ENCODE peak calls at places on chromosomes 7 and 10, in four cellular contexts. D is GM12892, W is HepG2, O is H1. Y is an unnamed sample.

GRCh38 chr7:116236020-116236630 is 25.8 kb downstream of the TES start:
- DNase-seq in D (no peak), W (peak; percentile 51), O (no peak), Y (no peak)

GRCh38 chr10:48703776-48704555 is 19.3 kb downstream of the WDFY4 start:
- DNase-seq in D (no peak), W (no peak), O (no peak), Y (no peak)

GRCh38 chr7:139108256-139109187 is 998 bp downstream of the ZC3HAV1 start:
- DNase-seq in D (no peak), W (no peak), O (no peak), Y (no peak)

GRCh38 chr7:21507627-21508343 is 35.1 kb upstream of the DNAH11 start:
- DNase-seq in D (no peak), W (peak; percentile 34), O (peak; percentile 10), Y (no peak)

GRCh38 chr7:134763960-134764359 is 15.5 kb upstream of the CALD1 start:
- DNase-seq in D (no peak), W (no peak), O (no peak), Y (no peak)

GRCh38 chr10:24272374-24272773 is 63.4 kb downstream of the KIAA1217 start:
- DNase-seq in D (no peak), W (peak; percentile 6), O (no peak), Y (no peak)

GRCh38 chr7:30800785-30801252 is 29.6 kb downstream of the MINDY4 start:
- DNase-seq in D (peak; percentile 46), W (peak; percentile 34), O (peak; percentile 21), Y (peak; percentile 47)

GRCh38 chr7:50528266-50529092 is 36.7 kb downstream of the DDC start:
- DNase-seq in D (no peak), W (peak; percentile 83), O (no peak), Y (no peak)

GRCh38 chr7:129779602-129780256 is 168.2 kb downstream of the NRF1 start:
- DNase-seq in D (peak; percentile 68), W (peak; percentile 61), O (no peak), Y (peak; percentile 71)

GRCh38 chr10:17290226-17290625 is 62.2 kb downstream of the VIM start:
- DNase-seq in D (no peak), W (no peak), O (no peak), Y (no peak)

GRCh38 chr10:114708717-114709352 is 50.8 kb upstream of the ABLIM1 start:
- DNase-seq in D (no peak), W (peak; percentile 13), O (no peak), Y (no peak)

GRCh38 chr7:29806793-29807178 is 478 bp downstream of the WIPF3 start:
- DNase-seq in D (no peak), W (no peak), O (no peak), Y (no peak)

GRCh38 chr7:80722596-80723141 is 84.2 kb downstream of the CD36 start:
- DNase-seq in D (no peak), W (peak; percentile 45), O (peak; percentile 43), Y (no peak)

GRCh38 chr7:12911053-12911452 is 223.6 kb downstream of the ARL4A start:
- DNase-seq in D (no peak), W (no peak), O (no peak), Y (no peak)

GRCh38 chr7:23603632-23604295 is 6.6 kb downstream of the CCDC126 start:
- DNase-seq in D (no peak), W (no peak), O (no peak), Y (no peak)

GRCh38 chr10:4353964-4354363 is 472.0 kb upstream of the AKR1E2 start:
- DNase-seq in D (no peak), W (no peak), O (no peak), Y (no peak)

GRCh38 chr7:34136698-34137097 is 231.4 kb downstream of the BMPER start:
- DNase-seq in D (no peak), W (no peak), O (no peak), Y (no peak)

GRCh38 chr10:18144928-18145327 is 4.7 kb downstream of the CACNB2 start:
- DNase-seq in D (no peak), W (no peak), O (no peak), Y (no peak)

GRCh38 chr7:18610331-18610948 is 114.9 kb downstream of the HDAC9 start:
- DNase-seq in D (no peak), W (peak; percentile 27), O (peak; percentile 3), Y (no peak)

GRCh38 chr10:125057158-125058001 is 103.0 kb downstream of the CTBP2 start:
- DNase-seq in D (no peak), W (no peak), O (no peak), Y (no peak)

GRCh38 chr10:95474228-95475002 is 86.8 kb downstream of the SORBS1 start:
- DNase-seq in D (no peak), W (peak; percentile 29), O (no peak), Y (no peak)

GRCh38 chr7:44727346-44728262 is 21.0 kb upstream of the ZMIZ2 start:
- DNase-seq in D (no peak), W (no peak), O (no peak), Y (no peak)

GRCh38 chr7:23347682-23348180 is 48.6 kb downstream of the MALSU1 start:
- DNase-seq in D (no peak), W (no peak), O (no peak), Y (no peak)

GRCh38 chr7:27099839-27100225 is 2.7 kb downstream of the HOXA2 start:
- DNase-seq in D (no peak), W (no peak), O (no peak), Y (no peak)

GRCh38 chr7:98163704-98164478 is 47.3 kb upstream of the BHLHA15 start:
- DNase-seq in D (no peak), W (no peak), O (no peak), Y (no peak)

GRCh38 chr7:106542550-106543220 is 118.3 kb downstream of the CCDC71L start:
- DNase-seq in D (peak; percentile 26), W (peak; percentile 48), O (peak; percentile 38), Y (peak; percentile 28)

GRCh38 chr10:97139651-97140283 is 46.0 kb downstream of the SLIT1 start:
- DNase-seq in D (no peak), W (no peak), O (no peak), Y (no peak)

GRCh38 chr7:572013-572667 is 52.5 kb upstream of the PDGFA start:
- DNase-seq in D (no peak), W (no peak), O (no peak), Y (no peak)

GRCh38 chr10:59027975-59028640 is 148.3 kb upstream of the PHYHIPL start:
- DNase-seq in D (no peak), W (no peak), O (no peak), Y (no peak)

GRCh38 chr10:75410135-75410787 is 8.7 kb upstream of the ZNF503 start:
- DNase-seq in D (no peak), W (no peak), O (no peak), Y (no peak)

GRCh38 chr10:26790596-26790995 is 70.2 kb downstream of the ABI1 start:
- DNase-seq in D (no peak), W (no peak), O (no peak), Y (no peak)

GRCh38 chr10:116096501-116096900 is 176.5 kb downstream of the GFRA1 start:
- DNase-seq in D (no peak), W (no peak), O (no peak), Y (no peak)

GRCh38 chr7:94245500-94245899 is 149.2 kb upstream of the COL1A2 start:
- DNase-seq in D (no peak), W (no peak), O (no peak), Y (no peak)

GRCh38 chr7:28685660-28686417 is 272.3 kb downstream of the TRIL start:
- DNase-seq in D (no peak), W (peak; percentile 68), O (peak; percentile 77), Y (no peak)

GRCh38 chr10:68301301-68301700 is 30.6 kb upstream of the HNRNPH3 start:
- DNase-seq in D (no peak), W (no peak), O (no peak), Y (no peak)

GRCh38 chr7:6479067-6479466 is 31.3 kb upstream of the DAGLB start:
- DNase-seq in D (no peak), W (no peak), O (no peak), Y (no peak)

GRCh38 chr10:32253300-32253699 is 93.7 kb downstream of the EPC1 start:
- DNase-seq in D (no peak), W (no peak), O (no peak), Y (no peak)
- TF ChIP-seq TAF1 in D (no peak), W (no peak), O (no peak), Y (no peak)

GRCh38 chr10:79984851-79985250 is 35.9 kb upstream of the SFTPD start:
- DNase-seq in D (no peak), W (no peak), O (no peak), Y (no peak)
- TF ChIP-seq TAF1 in D (no peak), W (no peak), O (no peak), Y (no peak)

DNA sequence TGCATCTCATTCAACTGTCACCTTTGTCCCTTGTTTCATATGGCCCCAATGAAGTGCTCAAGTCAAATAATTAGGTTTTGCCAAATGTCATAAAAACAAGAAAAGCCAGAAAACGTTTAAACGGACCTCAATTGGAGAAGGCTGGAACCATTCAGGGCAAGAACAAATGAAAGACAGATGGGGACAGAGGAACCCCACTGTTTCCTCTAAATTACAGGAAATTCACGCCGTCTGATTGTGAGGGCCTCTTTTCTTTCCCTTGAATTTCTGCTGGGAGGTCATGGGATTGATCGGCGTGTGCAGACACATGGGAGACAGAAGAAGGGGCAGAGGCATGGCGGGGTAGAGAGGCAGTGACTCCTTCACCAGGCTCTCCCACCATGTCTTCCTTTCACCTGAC is 656.4 kb downstream of the KCNMA1 start:
- DNase-seq in D (no peak), W (no peak), O (no peak), Y (no peak)
- TF ChIP-seq TAF1 in D (no peak), W (no peak), O (no peak), Y (no peak)

GRCh38 chr7:79241288-79242055 is 212.0 kb downstream of the MAGI2 start:
- DNase-seq in D (no peak), W (no peak), O (no peak), Y (no peak)
- TF ChIP-seq TAF1 in D (no peak), W (no peak), O (no peak), Y (no peak)

DNA sequence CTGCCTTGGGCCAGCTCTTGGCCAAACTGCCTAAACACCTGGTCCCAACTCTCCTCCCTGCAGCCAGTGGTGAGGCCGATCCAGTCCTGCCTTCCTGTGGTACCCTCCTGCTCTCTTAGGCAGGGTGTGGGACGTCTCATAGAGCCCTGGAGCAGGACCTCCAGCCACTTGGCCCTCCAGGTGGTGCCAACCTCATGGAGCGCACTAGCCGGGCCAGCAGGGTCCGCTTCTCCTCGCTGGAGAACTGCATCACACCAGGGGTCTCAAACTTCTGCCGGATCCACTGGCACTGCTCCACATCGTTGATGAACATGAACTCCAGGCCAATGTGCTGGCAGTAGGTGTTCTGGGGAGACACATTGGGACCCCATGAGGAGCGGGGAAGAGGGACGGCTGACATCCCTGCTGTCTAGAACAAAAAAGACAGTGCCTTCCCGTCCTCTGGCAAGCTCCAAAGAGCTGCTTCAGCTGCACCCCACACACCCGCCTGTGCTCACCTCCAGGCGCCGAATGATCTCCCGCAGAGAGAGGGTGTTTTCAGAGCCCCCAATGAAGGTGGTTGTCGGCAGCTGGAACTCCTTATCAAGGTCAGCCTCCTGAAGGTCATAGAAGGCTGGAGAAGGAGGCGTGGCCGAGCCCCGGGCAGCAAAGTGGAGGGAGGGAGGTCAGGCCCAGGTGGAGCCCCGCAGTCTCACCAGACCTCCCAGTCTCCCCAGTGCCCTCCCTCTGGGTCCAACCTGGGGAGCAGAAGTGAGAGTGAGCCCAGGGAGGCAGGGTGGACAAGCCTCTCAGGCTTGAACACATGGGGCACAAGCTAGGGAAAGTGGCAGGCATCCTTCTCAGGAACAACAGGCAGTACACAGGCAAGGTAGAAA is 10.2 kb downstream of the OGDHL start:
- DNase-seq in D (no peak), W (no peak), O (no peak), Y (no peak)
- TF ChIP-seq TAF1 in D (no peak), W (no peak), O (no peak), Y (no peak)

GRCh38 chr10:31421322-31421721 is 102.3 kb downstream of the ZEB1 start:
- DNase-seq in D (no peak), W (no peak), O (no peak), Y (no peak)
- TF ChIP-seq TAF1 in D (no peak), W (no peak), O (no peak), Y (no peak)

GRCh38 chr7:79090543-79090942 is 362.9 kb downstream of the MAGI2 start:
- DNase-seq in D (no peak), W (no peak), O (no peak), Y (no peak)
- TF ChIP-seq TAF1 in D (no peak), W (no peak), O (no peak), Y (no peak)

Y was measured in GM12891.